ENCODE peak calls at places on chromosomes 12 and 14, in nine cellular contexts. A is type B pancreatic cell, O is MCF 10A, Q is chondrocyte, R is body of pancreas, H is Peyer's patch, W is IMR-90, T is cardiac fibroblast, V is esophagus muscularis mucosa. B is an unnamed sample.

GRCh38 chr12:131671871-131672270 is 39.0 kb upstream of the SFSWAP start:
- DNase-seq in A (no peak), O (no peak), Q (no peak), R (no peak), H (peak; percentile 7), W (no peak), T (no peak), V (no peak), B (no peak)

GRCh38 chr12:48189331-48190125 is 6.1 kb downstream of the CCDC184 start:
- DNase-seq in A (no peak), O (peak; percentile 78), Q (no peak), R (peak; percentile 79), H (no peak), W (peak; percentile 67), T (peak; percentile 81), V (peak; percentile 92), B (peak; percentile 52)

GRCh38 chr12:48185181-48185919 is 1.9 kb downstream of the CCDC184 start:
- DNase-seq in A (no peak), O (no peak), Q (no peak), R (no peak), H (no peak), W (no peak), T (no peak), V (peak; percentile 91), B (no peak)

GRCh38 chr14:20657216-20658211 is 16.0 kb upstream of the OR6S1 start:
- DNase-seq in A (no peak), O (peak; percentile 17), Q (no peak), R (no peak), H (no peak), W (peak; percentile 4), T (peak; percentile 71), V (peak; percentile 83), B (peak; percentile 74)

GRCh38 chr12:65536876-65537661 is 258.6 kb downstream of the MSRB3 start:
- DNase-seq in A (no peak), O (peak; percentile 95), Q (no peak), R (no peak), H (no peak), W (peak; percentile 100), T (peak; percentile 100), V (no peak), B (no peak)

GRCh38 chr12:753401-754237 is 1.2 kb downstream of the WNK1 start:
- DNase-seq in A (no peak), O (peak; percentile 30), Q (no peak), R (peak; percentile 61), H (peak; percentile 69), W (no peak), T (peak; percentile 25), V (no peak), B (no peak)

GRCh38 chr12:7374423-7375144 is 69.4 kb downstream of the CD163L1 start:
- DNase-seq in A (no peak), O (peak; percentile 72), Q (peak; percentile 73), R (peak; percentile 71), H (no peak), W (peak; percentile 6), T (peak; percentile 34), V (no peak), B (peak; percentile 36)

GRCh38 chr12:110869035-110869434 is 22.2 kb downstream of the CCDC63 start:
- DNase-seq in A (no peak), O (no peak), Q (no peak), R (no peak), H (no peak), W (no peak), T (no peak), V (no peak), B (no peak)

GRCh38 chr12:47194501-47194900 is 114.7 kb upstream of the AMIGO2 start:
- DNase-seq in A (no peak), O (no peak), Q (no peak), R (no peak), H (no peak), W (no peak), T (no peak), V (no peak), B (no peak)

GRCh38 chr14:85531141-85531593 is 1.2 kb downstream of the FLRT2 start:
- DNase-seq in A (peak; percentile 72), O (peak; percentile 85), Q (no peak), R (peak; percentile 72), H (peak; percentile 53), W (peak; percentile 58), T (peak; percentile 80), V (no peak), B (no peak)

GRCh38 chr14:70086685-70087379 is 101.9 kb downstream of the SLC8A3 start:
- DNase-seq in A (no peak), O (peak; percentile 51), Q (no peak), R (peak; percentile 51), H (no peak), W (peak; percentile 54), T (peak; percentile 62), V (peak; percentile 47), B (peak; percentile 54)

GRCh38 chr12:77947326-77947725 is 116.6 kb downstream of the NAV3 start:
- DNase-seq in A (no peak), O (no peak), Q (no peak), R (no peak), H (no peak), W (peak; percentile 83), T (peak; percentile 73), V (no peak), B (no peak)

GRCh38 chr14:88612981-88613380 is 50.1 kb downstream of the ZC3H14 start:
- DNase-seq in A (no peak), O (no peak), Q (no peak), R (no peak), H (no peak), W (peak; percentile 4), T (no peak), V (no peak), B (no peak)

GRCh38 chr12:115404761-115405470 is 720.9 kb upstream of the TBX3 start:
- DNase-seq in A (no peak), O (peak; percentile 17), Q (no peak), R (no peak), H (no peak), W (peak; percentile 92), T (peak; percentile 81), V (peak; percentile 75), B (no peak)

GRCh38 chr14:61581955-61582615 is 113.2 kb upstream of the HIF1A start:
- DNase-seq in A (no peak), O (no peak), Q (no peak), R (no peak), H (no peak), W (no peak), T (peak; percentile 69), V (peak; percentile 21), B (no peak)

GRCh38 chr14:35809597-35809996 is 502 bp upstream of the RALGAPA1 start:
- DNase-seq in A (no peak), O (no peak), Q (no peak), R (no peak), H (no peak), W (no peak), T (no peak), V (no peak), B (no peak)

GRCh38 chr14:20855652-20856291 is 35.4 kb upstream of the RNASE3 start:
- DNase-seq in A (no peak), O (peak; percentile 75), Q (no peak), R (peak; percentile 76), H (no peak), W (peak; percentile 59), T (peak; percentile 72), V (no peak), B (peak; percentile 71)

GRCh38 chr12:120257041-120257821 is 8.3 kb downstream of the PXN start:
- DNase-seq in A (no peak), O (peak; percentile 93), Q (no peak), R (peak; percentile 75), H (no peak), W (peak; percentile 93), T (peak; percentile 98), V (no peak), B (peak; percentile 89)

GRCh38 chr14:106879241-106879640 is 1352.9 kb downstream of the TMEM121 start:
- DNase-seq in A (no peak), O (peak; percentile 68), Q (no peak), R (peak; percentile 59), H (no peak), W (no peak), T (peak; percentile 61), V (no peak), B (no peak)
- TF ChIP-seq CTCF in A (no peak), O (peak; percentile 62), Q (peak; percentile 30), R (peak; percentile 45), H (peak; percentile 48), W (peak; percentile 15), T (peak; percentile 62), V (no peak), B (peak; percentile 58)

DNA sequence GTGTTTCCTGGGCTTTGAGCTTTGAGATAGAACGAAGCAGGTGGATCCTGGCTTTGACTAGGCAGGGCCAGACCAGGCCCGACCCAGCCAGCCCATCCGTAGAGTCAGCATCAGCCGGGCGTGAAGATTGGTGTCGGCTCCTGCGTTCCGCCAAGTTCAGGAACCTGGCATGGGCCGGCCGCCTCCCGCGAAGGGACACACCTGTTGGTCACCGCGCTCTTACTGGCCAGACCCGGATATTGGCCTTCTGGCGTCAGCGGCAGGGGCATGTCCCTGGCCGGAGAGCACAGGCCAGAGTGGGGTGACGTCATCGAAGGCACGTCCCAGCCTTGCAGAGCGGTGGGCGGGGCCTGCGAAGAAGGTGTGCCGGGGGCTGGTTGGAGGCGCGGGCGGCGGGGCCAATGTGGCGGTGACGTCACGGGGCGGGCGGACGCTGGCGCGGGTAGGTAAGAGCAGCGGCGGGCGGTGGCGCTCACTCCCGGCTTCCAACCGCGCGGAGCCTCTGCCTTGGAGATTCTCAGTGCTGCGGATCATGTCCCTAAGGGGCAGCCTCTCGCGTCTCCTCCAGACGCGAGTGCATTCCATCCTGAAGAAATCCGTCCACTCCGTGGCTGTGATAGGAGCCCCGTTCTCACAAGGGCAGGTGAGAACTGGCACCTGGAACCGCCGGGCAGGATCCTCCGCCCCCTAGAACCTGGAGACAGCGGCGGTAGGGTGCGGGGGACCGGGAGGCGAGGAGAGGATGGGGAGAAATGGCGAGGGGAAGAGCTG is at the start of gene ARG2:
- DNase-seq in A (peak; percentile 96), O (peak; percentile 96), Q (peak; percentile 96), R (peak; percentile 100), H (peak; percentile 100), W (peak; percentile 91), T (peak; percentile 94), V (peak; percentile 99), B (peak; percentile 98)
- TF ChIP-seq CTCF in A (no peak), O (no peak), Q (peak; percentile 28), R (peak; percentile 39), H (no peak), W (peak; percentile 7), T (no peak), V (no peak), B (peak; percentile 35)

DNA sequence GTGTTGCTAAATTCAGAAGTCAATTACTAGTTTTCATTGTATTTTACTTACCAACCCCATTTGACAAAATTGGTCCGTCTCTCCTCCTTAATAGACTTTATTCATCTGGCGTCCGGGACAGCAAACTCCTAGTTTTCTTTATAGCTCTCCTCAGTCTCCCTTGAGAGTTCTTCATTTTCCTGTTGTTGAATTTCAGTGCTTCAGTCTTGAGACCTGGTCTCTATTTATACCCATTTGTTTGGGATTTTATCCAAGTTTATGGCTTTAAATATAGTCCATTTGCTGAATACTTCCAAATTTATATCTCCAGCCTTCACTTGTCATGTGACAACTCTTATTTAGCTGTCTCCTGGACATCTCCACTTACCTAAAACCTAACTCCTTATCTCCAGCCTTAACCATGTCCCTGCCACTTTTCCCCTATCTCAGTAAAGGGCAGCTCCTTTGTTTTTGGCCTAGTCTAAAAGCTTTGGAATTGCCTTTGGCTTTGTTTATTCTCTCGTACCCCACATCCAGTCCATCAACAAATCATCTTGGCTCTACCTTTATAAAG is 23.5 kb downstream of the KTN1 start:
- DNase-seq in A (no peak), O (no peak), Q (no peak), R (no peak), H (no peak), W (no peak), T (no peak), V (no peak), B (no peak)
- TF ChIP-seq CTCF in A (no peak), O (no peak), Q (no peak), R (no peak), H (no peak), W (no peak), T (no peak), V (no peak), B (no peak)

GRCh38 chr12:6370994-6371754 is 4.2 kb downstream of the SCNN1A start:
- DNase-seq in A (no peak), O (peak; percentile 96), Q (no peak), R (peak; percentile 67), H (peak; percentile 78), W (peak; percentile 72), T (peak; percentile 49), V (no peak), B (peak; percentile 74)
- TF ChIP-seq CTCF in A (peak; percentile 34), O (no peak), Q (peak; percentile 55), R (peak; percentile 26), H (no peak), W (peak; percentile 36), T (peak; percentile 7), V (no peak), B (no peak)